ENCODE peak calls at places on chromosome 4, in nine cellular contexts. T is Peyer's patch, E is HepG2, C is stomach, U is aorta, W is DND-41, B is transverse colon, D is tibial nerve, P is suprapubic skin. F is an unnamed sample.

GRCh38 chr4:181289203-181289602 is 954.0 kb upstream of the TENM3 start:
- DNase-seq in T (no peak), W (no peak), P (no peak), U (no peak), D (no peak), E (no peak), C (no peak), B (no peak), F (no peak)

GRCh38 chr4:31667701-31668100 is 947.5 kb downstream of the PCDH7 start:
- DNase-seq in T (no peak), W (no peak), D (no peak), C (no peak), B (no peak), U (no peak), P (no peak), E (no peak), F (no peak)

GRCh38 chr4:180610317-180610716 is 1632.9 kb upstream of the TENM3 start:
- DNase-seq in C (no peak), B (no peak), E (no peak), P (no peak), W (no peak), U (no peak), D (no peak), T (no peak), F (no peak)

GRCh38 chr4:39205476-39205875 is 23.1 kb downstream of the WDR19 start:
- DNase-seq in U (no peak), D (no peak), B (no peak), W (no peak), T (no peak), C (no peak), P (no peak), E (no peak), F (no peak)

GRCh38 chr4:26985836-26986235 is 125.2 kb downstream of the STIM2 start:
- DNase-seq in W (peak; percentile 67), B (no peak), D (no peak), E (no peak), U (no peak), T (peak; percentile 54), C (no peak), P (no peak), F (no peak)

GRCh38 chr4:40269133-40269532 is 66.0 kb upstream of the CHRNA9 start:
- DNase-seq in E (no peak), B (no peak), W (no peak), D (no peak), C (no peak), T (no peak), U (no peak), P (no peak), F (no peak)

GRCh38 chr4:87103691-87104187 is 116.7 kb downstream of the KLHL8 start:
- DNase-seq in U (no peak), T (no peak), E (no peak), B (no peak), W (no peak), D (no peak), C (no peak), P (no peak), F (no peak)

GRCh38 chr4:5257086-5257485 is 205.8 kb downstream of the STK32B start:
- DNase-seq in T (no peak), B (no peak), D (no peak), P (no peak), C (no peak), W (no peak), E (no peak), U (no peak), F (no peak)

GRCh38 chr4:138234254-138234653 is 7.9 kb downstream of the SLC7A11 start:
- DNase-seq in W (no peak), T (no peak), U (no peak), D (no peak), E (no peak), P (no peak), C (no peak), B (no peak), F (no peak)

GRCh38 chr4:138236035-138236434 is 6.1 kb downstream of the SLC7A11 start:
- DNase-seq in U (no peak), C (no peak), E (no peak), D (no peak), P (no peak), T (no peak), B (no peak), W (no peak), F (no peak)

GRCh38 chr4:138235419-138235952 is 6.7 kb downstream of the SLC7A11 start:
- DNase-seq in P (no peak), B (no peak), T (no peak), E (no peak), D (no peak), W (no peak), U (no peak), C (no peak), F (no peak)

GRCh38 chr4:138232364-138232763 is 9.8 kb downstream of the SLC7A11 start:
- DNase-seq in C (no peak), P (no peak), T (no peak), U (no peak), D (no peak), E (no peak), B (no peak), W (no peak), F (no peak)

GRCh38 chr4:138233313-138233712 is 8.8 kb downstream of the SLC7A11 start:
- DNase-seq in P (no peak), U (no peak), D (no peak), C (no peak), B (no peak), W (no peak), T (no peak), E (no peak), F (no peak)
- H3K4me1 ChIP-seq in P (no peaks in the 10 kb centered on the region), U (no peaks in the 10 kb centered on the region), D (no peaks in the 10 kb centered on the region), C (no peaks in the 10 kb centered on the region), B (no peaks in the 10 kb centered on the region), W (peaks cover 18% of the 10 kb centered on the region), T (no peaks in the 10 kb centered on the region), E (peaks cover 20% of the 10 kb centered on the region), F (no peaks in the 10 kb centered on the region)

DNA sequence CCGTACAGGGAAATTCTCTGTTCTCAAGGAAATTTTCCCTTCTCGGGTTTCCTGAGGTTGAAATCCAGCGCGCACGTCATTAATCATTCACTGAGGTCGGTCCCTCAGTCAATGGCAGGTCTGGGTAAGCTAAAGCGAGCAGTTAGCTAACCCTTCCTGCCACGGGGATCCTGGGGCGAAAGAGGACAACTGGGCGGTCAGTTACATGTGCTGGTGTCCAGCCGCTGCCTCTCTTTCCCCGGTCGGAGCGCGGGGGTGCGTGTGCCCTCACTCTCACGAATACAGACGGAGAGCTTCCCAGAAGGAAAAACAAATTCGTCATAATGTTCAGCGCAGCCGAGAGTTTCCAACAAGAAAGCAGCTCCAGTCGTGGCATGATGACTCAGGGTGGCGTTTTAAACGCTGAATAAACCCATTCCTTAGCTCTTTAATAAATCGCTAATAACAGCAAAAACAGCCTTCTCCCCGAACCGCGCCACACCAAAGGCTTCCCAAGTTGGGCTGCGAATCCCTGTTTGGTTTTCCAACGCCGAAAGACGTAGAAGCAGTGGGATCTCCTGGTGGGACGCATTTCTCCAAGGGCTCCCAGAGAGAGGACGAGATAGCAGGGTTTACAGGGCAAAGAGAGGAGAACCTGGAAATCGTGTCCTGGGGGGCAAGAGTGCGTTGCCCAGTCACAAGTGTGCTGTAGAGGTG is 745 bp upstream of the FGF5 start:
- DNase-seq in W (no peak), D (no peak), U (no peak), T (no peak), E (no peak), C (no peak), B (no peak), P (no peak), F (no peak)
- H3K4me3 ChIP-seq in W (no peak overlapping the region), D (peak overlapping the region; percentile 26), U (peak overlapping the region; percentile 59), T (peak overlapping the region; percentile 35), E (no peak overlapping the region), C (peak overlapping the region; percentile 34), B (peak overlapping the region; percentile 22), P (peak overlapping the region; percentile 52), F (peak overlapping the region; percentile 42)

GRCh38 chr4:15910150-15910945 is 28.2 kb downstream of the FGFBP1 start:
- DNase-seq in D (no peak), P (no peak), W (no peak), T (no peak), E (no peak), C (no peak), B (no peak), U (no peak), F (no peak)

GRCh38 chr4:15913631-15913970 is 24.9 kb downstream of the FGFBP1 start:
- DNase-seq in B (no peak), W (no peak), P (no peak), U (no peak), T (no peak), D (no peak), C (no peak), E (no peak), F (no peak)

GRCh38 chr4:15914291-15914690 is 24.2 kb downstream of the FGFBP1 start:
- DNase-seq in T (no peak), C (no peak), D (no peak), W (no peak), P (no peak), U (no peak), B (no peak), E (no peak), F (no peak)

GRCh38 chr4:15912961-15913630 is 25.4 kb downstream of the FGFBP1 start:
- DNase-seq in C (no peak), U (no peak), T (no peak), E (no peak), D (no peak), W (no peak), P (peak; percentile 28), B (no peak), F (no peak)

DNA sequence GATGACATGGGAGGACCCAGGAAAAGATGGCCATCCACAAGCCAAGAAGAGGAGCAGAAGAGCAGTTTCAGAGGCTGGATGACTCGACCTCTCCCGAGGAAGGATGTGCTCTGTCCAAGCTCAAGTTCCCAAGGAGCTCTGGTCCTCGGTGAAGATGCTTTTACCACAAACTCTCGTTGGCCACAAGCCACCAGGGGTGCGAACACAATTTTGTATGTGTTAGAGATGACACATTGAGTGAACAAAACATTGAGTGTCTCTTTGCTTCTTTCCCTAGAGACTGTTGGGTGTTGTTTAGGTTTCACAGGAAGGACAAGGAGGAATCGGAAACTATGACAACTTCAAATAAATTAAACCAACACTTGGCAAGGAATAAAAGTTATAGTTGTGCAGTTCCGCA is 26.3 kb downstream of the FGFBP1 start:
- DNase-seq in C (no peak), T (no peak), U (no peak), P (peak; percentile 47), D (no peak), B (no peak), W (no peak), E (no peak), F (no peak)
- H3K27ac ChIP-seq in C (no peak overlapping the region), T (no peak overlapping the region), U (no peak overlapping the region), P (no peak overlapping the region), D (no peak overlapping the region), B (no peak overlapping the region), W (no peak overlapping the region), E (no peak overlapping the region), F (no peak overlapping the region)

DNA sequence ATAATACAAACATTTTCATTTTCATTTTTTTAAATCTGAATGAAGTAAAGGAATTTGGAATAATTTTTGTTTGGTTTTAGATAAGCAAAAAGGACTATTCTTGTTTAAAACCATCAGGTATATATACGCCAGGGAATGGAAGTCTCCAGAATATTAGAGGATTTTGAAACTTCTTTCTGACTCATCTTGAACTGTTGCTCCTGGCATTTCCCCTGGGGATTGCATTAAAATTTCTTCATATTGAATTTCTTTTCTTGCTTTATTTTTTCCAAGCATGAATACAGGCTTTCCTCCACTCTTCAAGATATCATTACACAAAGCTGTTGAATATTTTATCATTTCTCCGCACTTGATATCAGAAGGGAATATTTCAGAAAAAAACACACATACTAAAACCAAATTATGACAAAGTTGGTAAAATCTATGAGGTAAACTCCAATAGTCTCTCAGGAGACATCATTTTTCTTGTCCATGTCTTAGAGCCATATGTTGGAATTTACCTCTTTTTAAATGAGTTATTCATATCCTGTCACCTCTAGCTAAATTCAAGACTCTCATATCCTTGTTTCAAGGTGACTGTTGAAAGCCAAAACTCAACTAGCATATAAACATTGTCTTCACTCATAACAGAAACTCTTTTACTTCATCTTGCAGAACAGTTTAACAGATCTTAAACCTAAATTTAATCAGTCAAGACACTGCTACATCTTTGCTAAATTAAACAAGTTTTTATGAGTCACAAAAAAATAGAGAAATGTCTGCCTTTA is 20.7 kb upstream of the CSN1S1 start:
- DNase-seq in C (no peak), D (no peak), T (no peak), E (no peak), U (no peak), W (no peak), P (no peak), B (no peak), F (no peak)
- H3K4me1 ChIP-seq in C (no peaks in the 10 kb centered on the region), D (no peaks in the 10 kb centered on the region), T (no peaks in the 10 kb centered on the region), E (no peaks in the 10 kb centered on the region), U (no peaks in the 10 kb centered on the region), W (no peaks in the 10 kb centered on the region), P (no peaks in the 10 kb centered on the region), B (no peaks in the 10 kb centered on the region), F (no peaks in the 10 kb centered on the region)